ENCODE peak calls at places on chromosomes 3 and 15, in five cellular contexts. One of them, this sample, is unnamed.
A peak's percentile ranks its signal among the peaks of the same experiment; 100 is the strongest.

GRCh38 chr15:58190419-58190818 is 52.2 kb downstream of the AQP9 start:
- DNase-seq in MM.1S: no peak
- DNase-seq in neural progenitor cell: no peak
- DNase-seq in astrocyte: no peak
- DNase-seq in colonic mucosa: no peak
- DNase-seq in this sample: no peak

GRCh38 chr3:38117748-38118420 is 19.0 kb downstream of the ACAA1 start:
- DNase-seq in MM.1S: peak; percentile 43
- DNase-seq in neural progenitor cell: peak; percentile 58
- DNase-seq in astrocyte: peak; percentile 19
- DNase-seq in colonic mucosa: peak; percentile 78
- DNase-seq in this sample: peak; percentile 80

GRCh38 chr15:29270169-29270955 is 740 bp upstream of the NSMCE3 start:
- DNase-seq in MM.1S: peak; percentile 62
- DNase-seq in neural progenitor cell: no peak
- DNase-seq in astrocyte: peak; percentile 55
- DNase-seq in colonic mucosa: peak; percentile 21
- DNase-seq in this sample: no peak

GRCh38 chr3:115100172-115100571 is 46.9 kb downstream of the ZBTB20 start:
- DNase-seq in MM.1S: no peak
- DNase-seq in neural progenitor cell: peak; percentile 1
- DNase-seq in astrocyte: peak; percentile 87
- DNase-seq in colonic mucosa: peak; percentile 40
- DNase-seq in this sample: no peak

GRCh38 chr3:54045416-54045815 is 76.9 kb upstream of the CACNA2D3 start:
- DNase-seq in MM.1S: no peak
- DNase-seq in neural progenitor cell: no peak
- DNase-seq in astrocyte: no peak
- DNase-seq in colonic mucosa: no peak
- DNase-seq in this sample: no peak

GRCh38 chr3:158105710-158106438 is at the start of gene SHOX2:
- DNase-seq in MM.1S: peak; percentile 29
- DNase-seq in neural progenitor cell: peak; percentile 78
- DNase-seq in astrocyte: no peak
- DNase-seq in colonic mucosa: peak; percentile 54
- DNase-seq in this sample: peak; percentile 81

GRCh38 chr3:126107960-126108688 is 24.2 kb upstream of the SLC41A3 start:
- DNase-seq in MM.1S: no peak
- DNase-seq in neural progenitor cell: no peak
- DNase-seq in astrocyte: no peak
- DNase-seq in colonic mucosa: peak; percentile 11
- DNase-seq in this sample: no peak

GRCh38 chr3:127431066-127431465 is 143.2 kb upstream of the PRR20G start:
- DNase-seq in MM.1S: no peak
- DNase-seq in neural progenitor cell: no peak
- DNase-seq in astrocyte: no peak
- DNase-seq in colonic mucosa: no peak
- DNase-seq in this sample: no peak

GRCh38 chr3:81451140-81451539 is 310.3 kb downstream of the GBE1 start:
- DNase-seq in MM.1S: no peak
- DNase-seq in neural progenitor cell: no peak
- DNase-seq in astrocyte: no peak
- DNase-seq in colonic mucosa: no peak
- DNase-seq in this sample: no peak

GRCh38 chr3:127226451-127226850 is 33.5 kb downstream of the PRR23E start:
- DNase-seq in MM.1S: no peak
- DNase-seq in neural progenitor cell: no peak
- DNase-seq in astrocyte: no peak
- DNase-seq in colonic mucosa: no peak
- DNase-seq in this sample: no peak

GRCh38 chr3:20340324-20340928 is 154.4 kb upstream of the SGO1 start:
- DNase-seq in MM.1S: peak; percentile 73
- DNase-seq in neural progenitor cell: peak; percentile 79
- DNase-seq in astrocyte: peak; percentile 50
- DNase-seq in colonic mucosa: peak; percentile 67
- DNase-seq in this sample: no peak

GRCh38 chr3:123390865-123391613 is 57.9 kb downstream of the ADCY5 start:
- DNase-seq in MM.1S: no peak
- DNase-seq in neural progenitor cell: no peak
- DNase-seq in astrocyte: peak; percentile 26
- DNase-seq in colonic mucosa: no peak
- DNase-seq in this sample: peak; percentile 86

GRCh38 chr3:47854720-47855455 is 52.0 kb downstream of the DHX30 start:
- DNase-seq in MM.1S: no peak
- DNase-seq in neural progenitor cell: no peak
- DNase-seq in astrocyte: no peak
- DNase-seq in colonic mucosa: no peak
- DNase-seq in this sample: no peak

GRCh38 chr15:41894791-41895463 is 1.1 kb upstream of the SPTBN5 start:
- DNase-seq in MM.1S: no peak
- DNase-seq in neural progenitor cell: no peak
- DNase-seq in astrocyte: peak; percentile 71
- DNase-seq in colonic mucosa: peak; percentile 43
- DNase-seq in this sample: peak; percentile 94

GRCh38 chr3:141280086-141280485 is 48.5 kb downstream of the PXYLP1 start:
- DNase-seq in MM.1S: no peak
- DNase-seq in neural progenitor cell: no peak
- DNase-seq in astrocyte: peak; percentile 78
- DNase-seq in colonic mucosa: no peak
- DNase-seq in this sample: no peak

GRCh38 chr3:182979103-182979697 is 1.1 kb downstream of the DCUN1D1 start:
- DNase-seq in MM.1S: peak; percentile 46
- DNase-seq in neural progenitor cell: peak; percentile 30
- DNase-seq in astrocyte: peak; percentile 6
- DNase-seq in colonic mucosa: no peak
- DNase-seq in this sample: no peak

GRCh38 chr15:92803852-92804609 is 96.1 kb upstream of the CHD2 start:
- DNase-seq in MM.1S: peak; percentile 42
- DNase-seq in neural progenitor cell: no peak
- DNase-seq in astrocyte: peak; percentile 100
- DNase-seq in colonic mucosa: peak; percentile 79
- DNase-seq in this sample: peak; percentile 91

GRCh38 chr3:119298565-119298941 is 4.4 kb downstream of the ARHGAP31 start:
- DNase-seq in MM.1S: no peak
- DNase-seq in neural progenitor cell: no peak
- DNase-seq in astrocyte: no peak
- DNase-seq in colonic mucosa: no peak
- DNase-seq in this sample: no peak

GRCh38 chr3:57164606-57165573 is at the start of gene IL17RD:
- DNase-seq in MM.1S: peak; percentile 78
- DNase-seq in neural progenitor cell: peak; percentile 96
- DNase-seq in astrocyte: no peak
- DNase-seq in colonic mucosa: peak; percentile 81
- DNase-seq in this sample: peak; percentile 91

GRCh38 chr15:86165263-86166204 is 85.9 kb downstream of the AGBL1 start:
- DNase-seq in MM.1S: no peak
- DNase-seq in neural progenitor cell: no peak
- DNase-seq in astrocyte: peak; percentile 80
- DNase-seq in colonic mucosa: no peak
- DNase-seq in this sample: no peak

GRCh38 chr3:99842826-99843589 is 25.3 kb downstream of the CMSS1 start:
- DNase-seq in MM.1S: peak; percentile 24
- DNase-seq in neural progenitor cell: peak; percentile 41
- DNase-seq in astrocyte: peak; percentile 54
- DNase-seq in colonic mucosa: no peak
- DNase-seq in this sample: no peak

GRCh38 chr15:28969511-28970085 is 83.8 kb downstream of the APBA2 start:
- DNase-seq in MM.1S: no peak
- DNase-seq in neural progenitor cell: no peak
- DNase-seq in astrocyte: no peak
- DNase-seq in colonic mucosa: no peak
- DNase-seq in this sample: no peak

GRCh38 chr3:18758047-18758704 is 333.0 kb upstream of the SATB1 start:
- DNase-seq in MM.1S: peak; percentile 81
- DNase-seq in neural progenitor cell: peak; percentile 80
- DNase-seq in astrocyte: no peak
- DNase-seq in colonic mucosa: peak; percentile 73
- DNase-seq in this sample: no peak

GRCh38 chr3:104133630-104134029 is 1233.1 kb upstream of the ALCAM start:
- DNase-seq in MM.1S: no peak
- DNase-seq in neural progenitor cell: peak; percentile 19
- DNase-seq in astrocyte: no peak
- DNase-seq in colonic mucosa: no peak
- DNase-seq in this sample: no peak

GRCh38 chr3:37103103-37103815 is 71.1 kb downstream of the LRRFIP2 start:
- DNase-seq in MM.1S: no peak
- DNase-seq in neural progenitor cell: no peak
- DNase-seq in astrocyte: no peak
- DNase-seq in colonic mucosa: no peak
- DNase-seq in this sample: no peak

GRCh38 chr3:25603703-25604102 is 61.0 kb downstream of the TOP2B start:
- DNase-seq in MM.1S: no peak
- DNase-seq in neural progenitor cell: no peak
- DNase-seq in astrocyte: peak; percentile 27
- DNase-seq in colonic mucosa: no peak
- DNase-seq in this sample: no peak

GRCh38 chr3:25610167-25610566 is 54.5 kb downstream of the TOP2B start:
- DNase-seq in MM.1S: no peak
- DNase-seq in neural progenitor cell: no peak
- DNase-seq in astrocyte: no peak
- DNase-seq in colonic mucosa: no peak
- DNase-seq in this sample: no peak

GRCh38 chr3:25604107-25604805 is 60.5 kb downstream of the TOP2B start:
- DNase-seq in MM.1S: no peak
- DNase-seq in neural progenitor cell: no peak
- DNase-seq in astrocyte: peak; percentile 97
- DNase-seq in colonic mucosa: no peak
- DNase-seq in this sample: no peak
- H3K9ac ChIP-seq in MM.1S: no peak overlapping the region
- H3K9ac ChIP-seq in neural progenitor cell: no peak overlapping the region
- H3K9ac ChIP-seq in astrocyte: peak overlapping the region; percentile 4
- H3K9ac ChIP-seq in colonic mucosa: no peak overlapping the region
- H3K9ac ChIP-seq in this sample: no peak overlapping the region

GRCh38 chr3:187918081-187918644 is 172.9 kb upstream of the BCL6 start:
- DNase-seq in MM.1S: no peak
- DNase-seq in neural progenitor cell: no peak
- DNase-seq in astrocyte: no peak
- DNase-seq in colonic mucosa: no peak
- DNase-seq in this sample: no peak

GRCh38 chr3:187913617-187914033 is 168.4 kb upstream of the BCL6 start:
- DNase-seq in MM.1S: no peak
- DNase-seq in neural progenitor cell: no peak
- DNase-seq in astrocyte: peak; percentile 52
- DNase-seq in colonic mucosa: peak; percentile 27
- DNase-seq in this sample: no peak

GRCh38 chr3:187916072-187916471 is 170.8 kb upstream of the BCL6 start:
- DNase-seq in MM.1S: no peak
- DNase-seq in neural progenitor cell: no peak
- DNase-seq in astrocyte: no peak
- DNase-seq in colonic mucosa: no peak
- DNase-seq in this sample: no peak

GRCh38 chr3:187912007-187912406 is 166.7 kb upstream of the BCL6 start:
- DNase-seq in MM.1S: no peak
- DNase-seq in neural progenitor cell: no peak
- DNase-seq in astrocyte: no peak
- DNase-seq in colonic mucosa: no peak
- DNase-seq in this sample: no peak

GRCh38 chr3:187914231-187914630 is 169.0 kb upstream of the BCL6 start:
- DNase-seq in MM.1S: no peak
- DNase-seq in neural progenitor cell: no peak
- DNase-seq in astrocyte: no peak
- DNase-seq in colonic mucosa: no peak
- DNase-seq in this sample: no peak
- H3K4me1 ChIP-seq in MM.1S: no peaks in the 10 kb centered on the region
- H3K4me1 ChIP-seq in neural progenitor cell: peaks cover 2% of the 10 kb centered on the region
- H3K4me1 ChIP-seq in astrocyte: peaks cover 16% of the 10 kb centered on the region
- H3K4me1 ChIP-seq in colonic mucosa: no peaks in the 10 kb centered on the region
- H3K4me1 ChIP-seq in this sample: no peaks in the 10 kb centered on the region

GRCh38 chr15:74399511-74400312 is 32.3 kb upstream of the CYP11A1 start:
- DNase-seq in MM.1S: no peak
- DNase-seq in neural progenitor cell: no peak
- DNase-seq in astrocyte: peak; percentile 82
- DNase-seq in colonic mucosa: no peak
- DNase-seq in this sample: no peak

GRCh38 chr15:74397239-74398068 is 30.0 kb upstream of the CYP11A1 start:
- DNase-seq in MM.1S: no peak
- DNase-seq in neural progenitor cell: no peak
- DNase-seq in astrocyte: no peak
- DNase-seq in colonic mucosa: no peak
- DNase-seq in this sample: no peak

GRCh38 chr15:74396445-74397238 is 29.2 kb upstream of the CYP11A1 start:
- DNase-seq in MM.1S: no peak
- DNase-seq in neural progenitor cell: no peak
- DNase-seq in astrocyte: peak; percentile 87
- DNase-seq in colonic mucosa: no peak
- DNase-seq in this sample: no peak

GRCh38 chr15:74399100-74399499 is 31.7 kb upstream of the CYP11A1 start:
- DNase-seq in MM.1S: no peak
- DNase-seq in neural progenitor cell: no peak
- DNase-seq in astrocyte: no peak
- DNase-seq in colonic mucosa: no peak
- DNase-seq in this sample: no peak

GRCh38 chr15:74398183-74398582 is 30.7 kb upstream of the CYP11A1 start:
- DNase-seq in MM.1S: no peak
- DNase-seq in neural progenitor cell: no peak
- DNase-seq in astrocyte: no peak
- DNase-seq in colonic mucosa: no peak
- DNase-seq in this sample: no peak
- H3K27ac ChIP-seq in MM.1S: no peak overlapping the region
- H3K27ac ChIP-seq in neural progenitor cell: no peak overlapping the region
- H3K27ac ChIP-seq in astrocyte: peak overlapping the region; percentile 92
- H3K27ac ChIP-seq in colonic mucosa: no peak overlapping the region
- H3K27ac ChIP-seq in this sample: no peak overlapping the region

GRCh38 chr3:9786825-9787654 is 5.2 kb downstream of the TADA3 start:
- DNase-seq in MM.1S: no peak
- DNase-seq in neural progenitor cell: no peak
- DNase-seq in astrocyte: no peak
- DNase-seq in colonic mucosa: no peak
- DNase-seq in this sample: no peak
- H3K9ac ChIP-seq in MM.1S: no peak overlapping the region
- H3K9ac ChIP-seq in neural progenitor cell: no peak overlapping the region
- H3K9ac ChIP-seq in astrocyte: no peak overlapping the region
- H3K9ac ChIP-seq in colonic mucosa: no peak overlapping the region
- H3K9ac ChIP-seq in this sample: no peak overlapping the region

GRCh38 chr3:50604110-50604621 is 7.4 kb downstream of the CISH start:
- DNase-seq in MM.1S: no peak
- DNase-seq in neural progenitor cell: no peak
- DNase-seq in astrocyte: no peak
- DNase-seq in colonic mucosa: no peak
- DNase-seq in this sample: no peak

GRCh38 chr3:50603261-50604109 is 8.1 kb downstream of the CISH start:
- DNase-seq in MM.1S: no peak
- DNase-seq in neural progenitor cell: no peak
- DNase-seq in astrocyte: no peak
- DNase-seq in colonic mucosa: no peak
- DNase-seq in this sample: no peak

GRCh38 chr3:50605901-50606326 is 5.7 kb downstream of the CISH start:
- DNase-seq in MM.1S: no peak
- DNase-seq in neural progenitor cell: no peak
- DNase-seq in astrocyte: no peak
- DNase-seq in colonic mucosa: no peak
- DNase-seq in this sample: peak; percentile 87

GRCh38 chr3:50606596-50606995 is 5.0 kb downstream of the CISH start:
- DNase-seq in MM.1S: no peak
- DNase-seq in neural progenitor cell: no peak
- DNase-seq in astrocyte: no peak
- DNase-seq in colonic mucosa: no peak
- DNase-seq in this sample: no peak

GRCh38 chr3:50604628-50605588 is 6.7 kb downstream of the CISH start:
- DNase-seq in MM.1S: no peak
- DNase-seq in neural progenitor cell: no peak
- DNase-seq in astrocyte: no peak
- DNase-seq in colonic mucosa: no peak
- DNase-seq in this sample: peak; percentile 95
- H3K4me1 ChIP-seq in MM.1S: peaks cover 11% of the 10 kb centered on the region
- H3K4me1 ChIP-seq in neural progenitor cell: no peaks in the 10 kb centered on the region
- H3K4me1 ChIP-seq in astrocyte: peaks cover 18% of the 10 kb centered on the region
- H3K4me1 ChIP-seq in colonic mucosa: peaks cover 38% of the 10 kb centered on the region
- H3K4me1 ChIP-seq in this sample: peaks cover 84% of the 10 kb centered on the region

This sample was measured in kidney.